ENCODE peak calls at places on chromosomes 2 and 18, in nine cellular contexts. One of them, this sample, is unnamed.

GRCh38 chr2:6864938-6865345 is 765 bp downstream of the CMPK2 start:
- DNase-seq in hypothalamus: no peak
- DNase-seq in SHP77: no peak
- DNase-seq in AG08395: no peak
- DNase-seq in WTC11: peak
- DNase-seq in D341Med: no peak
- DNase-seq in NCI-H460: no peak
- DNase-seq in fibroblast of mammary gland: no peak
- DNase-seq in T-helper 2 cell: no peak
- DNase-seq in this sample: no peak

GRCh38 chr2:126849486-126849885 is 49.2 kb upstream of the TEX51 start:
- DNase-seq in hypothalamus: no peak
- DNase-seq in SHP77: no peak
- DNase-seq in AG08395: no peak
- DNase-seq in WTC11: no peak
- DNase-seq in D341Med: no peak
- DNase-seq in NCI-H460: no peak
- DNase-seq in fibroblast of mammary gland: no peak
- DNase-seq in T-helper 2 cell: no peak
- DNase-seq in this sample: no peak

GRCh38 chr2:171132086-171132485 is 28.6 kb downstream of the TLK1 start:
- DNase-seq in hypothalamus: no peak
- DNase-seq in SHP77: no peak
- DNase-seq in AG08395: no peak
- DNase-seq in WTC11: no peak
- DNase-seq in D341Med: no peak
- DNase-seq in NCI-H460: no peak
- DNase-seq in fibroblast of mammary gland: no peak
- DNase-seq in T-helper 2 cell: no peak
- DNase-seq in this sample: no peak

GRCh38 chr18:78803104-78803503 is 176.5 kb upstream of the SALL3 start:
- DNase-seq in hypothalamus: no peak
- DNase-seq in SHP77: no peak
- DNase-seq in AG08395: no peak
- DNase-seq in WTC11: no peak
- DNase-seq in D341Med: no peak
- DNase-seq in NCI-H460: no peak
- DNase-seq in fibroblast of mammary gland: no peak
- DNase-seq in T-helper 2 cell: no peak
- DNase-seq in this sample: no peak

GRCh38 chr18:63022429-63023022 is 297.0 kb downstream of the BCL2 start:
- DNase-seq in hypothalamus: no peak
- DNase-seq in SHP77: no peak
- DNase-seq in AG08395: no peak
- DNase-seq in WTC11: peak
- DNase-seq in D341Med: peak
- DNase-seq in NCI-H460: no peak
- DNase-seq in fibroblast of mammary gland: no peak
- DNase-seq in T-helper 2 cell: peak
- DNase-seq in this sample: no peak

GRCh38 chr2:162403884-162404283 is 60.0 kb downstream of the GCA start:
- DNase-seq in hypothalamus: no peak
- DNase-seq in SHP77: no peak
- DNase-seq in AG08395: peak
- DNase-seq in WTC11: no peak
- DNase-seq in D341Med: no peak
- DNase-seq in NCI-H460: no peak
- DNase-seq in fibroblast of mammary gland: peak
- DNase-seq in T-helper 2 cell: no peak
- DNase-seq in this sample: no peak

GRCh38 chr18:57433492-57434176 is 1.5 kb upstream of the ONECUT2 start:
- DNase-seq in hypothalamus: no peak
- DNase-seq in SHP77: peak
- DNase-seq in AG08395: no peak
- DNase-seq in WTC11: no peak
- DNase-seq in D341Med: no peak
- DNase-seq in NCI-H460: no peak
- DNase-seq in fibroblast of mammary gland: no peak
- DNase-seq in T-helper 2 cell: no peak
- DNase-seq in this sample: no peak

GRCh38 chr18:12639990-12640880 is 17.7 kb downstream of the SPIRE1 start:
- DNase-seq in hypothalamus: no peak
- DNase-seq in SHP77: peak
- DNase-seq in AG08395: no peak
- DNase-seq in WTC11: no peak
- DNase-seq in D341Med: no peak
- DNase-seq in NCI-H460: peak
- DNase-seq in fibroblast of mammary gland: peak
- DNase-seq in T-helper 2 cell: no peak
- DNase-seq in this sample: no peak

GRCh38 chr2:3202926-3203325 is 174.7 kb downstream of the EIPR1 start:
- DNase-seq in hypothalamus: no peak
- DNase-seq in SHP77: no peak
- DNase-seq in AG08395: no peak
- DNase-seq in WTC11: no peak
- DNase-seq in D341Med: no peak
- DNase-seq in NCI-H460: no peak
- DNase-seq in fibroblast of mammary gland: no peak
- DNase-seq in T-helper 2 cell: no peak
- DNase-seq in this sample: no peak

GRCh38 chr2:101770672-101771071 is 73.2 kb downstream of the MAP4K4 start:
- DNase-seq in hypothalamus: no peak
- DNase-seq in SHP77: peak
- DNase-seq in AG08395: no peak
- DNase-seq in WTC11: no peak
- DNase-seq in D341Med: peak
- DNase-seq in NCI-H460: peak
- DNase-seq in fibroblast of mammary gland: peak
- DNase-seq in T-helper 2 cell: no peak
- DNase-seq in this sample: no peak

GRCh38 chr2:229738024-229738625 is 23.8 kb upstream of the DNER start:
- DNase-seq in hypothalamus: no peak
- DNase-seq in SHP77: no peak
- DNase-seq in AG08395: no peak
- DNase-seq in WTC11: no peak
- DNase-seq in D341Med: no peak
- DNase-seq in NCI-H460: no peak
- DNase-seq in fibroblast of mammary gland: no peak
- DNase-seq in T-helper 2 cell: no peak
- DNase-seq in this sample: no peak

GRCh38 chr2:15673919-15674636 is 82.4 kb downstream of the DDX1 start:
- DNase-seq in hypothalamus: no peak
- DNase-seq in SHP77: no peak
- DNase-seq in AG08395: no peak
- DNase-seq in WTC11: peak
- DNase-seq in D341Med: no peak
- DNase-seq in NCI-H460: no peak
- DNase-seq in fibroblast of mammary gland: peak
- DNase-seq in T-helper 2 cell: no peak
- DNase-seq in this sample: no peak

GRCh38 chr2:209702775-209703174 is 68.9 kb upstream of the UNC80 start:
- DNase-seq in hypothalamus: no peak
- DNase-seq in SHP77: no peak
- DNase-seq in AG08395: no peak
- DNase-seq in WTC11: no peak
- DNase-seq in D341Med: no peak
- DNase-seq in NCI-H460: no peak
- DNase-seq in fibroblast of mammary gland: no peak
- DNase-seq in T-helper 2 cell: no peak
- DNase-seq in this sample: no peak

GRCh38 chr2:70513751-70514150 is 39.9 kb downstream of the TGFA start:
- DNase-seq in hypothalamus: no peak
- DNase-seq in SHP77: no peak
- DNase-seq in AG08395: no peak
- DNase-seq in WTC11: no peak
- DNase-seq in D341Med: no peak
- DNase-seq in NCI-H460: no peak
- DNase-seq in fibroblast of mammary gland: no peak
- DNase-seq in T-helper 2 cell: no peak
- DNase-seq in this sample: no peak

GRCh38 chr2:62221141-62221540 is 25.2 kb downstream of the B3GNT2 start:
- DNase-seq in hypothalamus: no peak
- DNase-seq in SHP77: peak
- DNase-seq in AG08395: no peak
- DNase-seq in WTC11: no peak
- DNase-seq in D341Med: no peak
- DNase-seq in NCI-H460: no peak
- DNase-seq in fibroblast of mammary gland: peak
- DNase-seq in T-helper 2 cell: no peak
- DNase-seq in this sample: no peak

GRCh38 chr2:72883356-72883962 is 3.7 kb upstream of the SPR start:
- DNase-seq in hypothalamus: no peak
- DNase-seq in SHP77: no peak
- DNase-seq in AG08395: peak
- DNase-seq in WTC11: peak
- DNase-seq in D341Med: no peak
- DNase-seq in NCI-H460: peak
- DNase-seq in fibroblast of mammary gland: peak
- DNase-seq in T-helper 2 cell: peak
- DNase-seq in this sample: no peak

GRCh38 chr2:175181877-175182308 is 383 bp upstream of the ATP5MC3 start:
- DNase-seq in hypothalamus: no peak
- DNase-seq in SHP77: no peak
- DNase-seq in AG08395: no peak
- DNase-seq in WTC11: no peak
- DNase-seq in D341Med: no peak
- DNase-seq in NCI-H460: no peak
- DNase-seq in fibroblast of mammary gland: no peak
- DNase-seq in T-helper 2 cell: no peak
- DNase-seq in this sample: no peak

GRCh38 chr18:59437851-59438250 is 78.8 kb upstream of the LMAN1 start:
- DNase-seq in hypothalamus: no peak
- DNase-seq in SHP77: no peak
- DNase-seq in AG08395: no peak
- DNase-seq in WTC11: no peak
- DNase-seq in D341Med: no peak
- DNase-seq in NCI-H460: no peak
- DNase-seq in fibroblast of mammary gland: no peak
- DNase-seq in T-helper 2 cell: no peak
- DNase-seq in this sample: no peak

GRCh38 chr2:195819276-195819675 is 162.2 kb downstream of the SLC39A10 start:
- DNase-seq in hypothalamus: no peak
- DNase-seq in SHP77: no peak
- DNase-seq in AG08395: no peak
- DNase-seq in WTC11: no peak
- DNase-seq in D341Med: no peak
- DNase-seq in NCI-H460: no peak
- DNase-seq in fibroblast of mammary gland: no peak
- DNase-seq in T-helper 2 cell: no peak
- DNase-seq in this sample: no peak

GRCh38 chr2:37168217-37168981 is 11.6 kb upstream of the EIF2AK2 start:
- DNase-seq in hypothalamus: no peak
- DNase-seq in SHP77: peak
- DNase-seq in AG08395: peak
- DNase-seq in WTC11: peak
- DNase-seq in D341Med: peak
- DNase-seq in NCI-H460: peak
- DNase-seq in fibroblast of mammary gland: peak
- DNase-seq in T-helper 2 cell: peak
- DNase-seq in this sample: no peak

GRCh38 chr2:222651721-222652420 is 4.0 kb downstream of the FARSB start:
- DNase-seq in hypothalamus: no peak
- DNase-seq in SHP77: no peak
- DNase-seq in AG08395: peak
- DNase-seq in WTC11: no peak
- DNase-seq in D341Med: no peak
- DNase-seq in NCI-H460: no peak
- DNase-seq in fibroblast of mammary gland: peak
- DNase-seq in T-helper 2 cell: no peak
- DNase-seq in this sample: no peak

GRCh38 chr2:71725836-71726235 is 272.5 kb downstream of the DYSF start:
- DNase-seq in hypothalamus: no peak
- DNase-seq in SHP77: no peak
- DNase-seq in AG08395: no peak
- DNase-seq in WTC11: no peak
- DNase-seq in D341Med: no peak
- DNase-seq in NCI-H460: no peak
- DNase-seq in fibroblast of mammary gland: no peak
- DNase-seq in T-helper 2 cell: no peak
- DNase-seq in this sample: no peak

GRCh38 chr2:41381701-41382100 is 666.1 kb upstream of the PKDCC start:
- DNase-seq in hypothalamus: no peak
- DNase-seq in SHP77: no peak
- DNase-seq in AG08395: no peak
- DNase-seq in WTC11: no peak
- DNase-seq in D341Med: no peak
- DNase-seq in NCI-H460: no peak
- DNase-seq in fibroblast of mammary gland: no peak
- DNase-seq in T-helper 2 cell: no peak
- DNase-seq in this sample: no peak

GRCh38 chr2:24594283-24594682 is 103.2 kb downstream of the NCOA1 start:
- DNase-seq in hypothalamus: no peak
- DNase-seq in SHP77: no peak
- DNase-seq in AG08395: no peak
- DNase-seq in WTC11: no peak
- DNase-seq in D341Med: no peak
- DNase-seq in NCI-H460: no peak
- DNase-seq in fibroblast of mammary gland: no peak
- DNase-seq in T-helper 2 cell: no peak
- DNase-seq in this sample: no peak

GRCh38 chr2:50401772-50402653 is 629.9 kb downstream of the NRXN1 start:
- DNase-seq in hypothalamus: no peak
- DNase-seq in SHP77: peak
- DNase-seq in AG08395: peak
- DNase-seq in WTC11: peak
- DNase-seq in D341Med: peak
- DNase-seq in NCI-H460: peak
- DNase-seq in fibroblast of mammary gland: peak
- DNase-seq in T-helper 2 cell: peak
- DNase-seq in this sample: peak

GRCh38 chr2:128617661-128618060 is 299.0 kb upstream of the HS6ST1 start:
- DNase-seq in hypothalamus: no peak
- DNase-seq in SHP77: no peak
- DNase-seq in AG08395: no peak
- DNase-seq in WTC11: no peak
- DNase-seq in D341Med: no peak
- DNase-seq in NCI-H460: no peak
- DNase-seq in fibroblast of mammary gland: no peak
- DNase-seq in T-helper 2 cell: no peak
- DNase-seq in this sample: no peak

GRCh38 chr2:159617080-159617479 is 732 bp upstream of the BAZ2B start:
- DNase-seq in hypothalamus: no peak
- DNase-seq in SHP77: no peak
- DNase-seq in AG08395: no peak
- DNase-seq in WTC11: no peak
- DNase-seq in D341Med: no peak
- DNase-seq in NCI-H460: no peak
- DNase-seq in fibroblast of mammary gland: no peak
- DNase-seq in T-helper 2 cell: no peak
- DNase-seq in this sample: no peak

GRCh38 chr2:229160180-229160579 is 110.9 kb downstream of the PID1 start:
- DNase-seq in hypothalamus: no peak
- DNase-seq in SHP77: peak
- DNase-seq in AG08395: no peak
- DNase-seq in WTC11: no peak
- DNase-seq in D341Med: no peak
- DNase-seq in NCI-H460: no peak
- DNase-seq in fibroblast of mammary gland: no peak
- DNase-seq in T-helper 2 cell: no peak
- DNase-seq in this sample: no peak

GRCh38 chr2:127945281-127945680 is 59.5 kb upstream of the AMMECR1L start:
- DNase-seq in hypothalamus: no peak
- DNase-seq in SHP77: no peak
- DNase-seq in AG08395: no peak
- DNase-seq in WTC11: no peak
- DNase-seq in D341Med: no peak
- DNase-seq in NCI-H460: no peak
- DNase-seq in fibroblast of mammary gland: no peak
- DNase-seq in T-helper 2 cell: no peak
- DNase-seq in this sample: no peak

GRCh38 chr2:69104281-69104680 is 91.3 kb downstream of the ANTXR1 start:
- DNase-seq in hypothalamus: no peak
- DNase-seq in SHP77: no peak
- DNase-seq in AG08395: no peak
- DNase-seq in WTC11: no peak
- DNase-seq in D341Med: no peak
- DNase-seq in NCI-H460: no peak
- DNase-seq in fibroblast of mammary gland: peak
- DNase-seq in T-helper 2 cell: no peak
- DNase-seq in this sample: no peak

GRCh38 chr2:38095655-38095995 is 19.7 kb upstream of the CYP1B1 start:
- DNase-seq in hypothalamus: no peak
- DNase-seq in SHP77: no peak
- DNase-seq in AG08395: no peak
- DNase-seq in WTC11: no peak
- DNase-seq in D341Med: no peak
- DNase-seq in NCI-H460: no peak
- DNase-seq in fibroblast of mammary gland: no peak
- DNase-seq in T-helper 2 cell: no peak
- DNase-seq in this sample: no peak

This sample was measured in iPS DF 19.7.